ENCODE peak calls at places on chromosomes 6 and 20, in nine cellular contexts. D is fibroblast of the aortic adventitia; R is NB4; O is neural progenitor cell; L is cardiac fibroblast; E is left ventricle myocardium inferior; B is A549; N is CD8-positive, alpha-beta T cell; C is astrocyte of the cerebellum. Z is an unnamed sample.

GRCh38 chr6:27127874-27128795 is 119.4 kb upstream of the PRSS16 start:
- DNase-seq in D (no peak), R (no peak), O (no peak), L (no peak), E (no peak), B (no peak), N (no peak), C (no peak), Z (no peak)

GRCh38 chr20:4170621-4171537 is 155.5 kb upstream of the RNF24 start:
- DNase-seq in D (no peak), R (no peak), O (peak; percentile 55), L (peak; percentile 43), E (no peak), B (no peak), N (no peak), C (no peak), Z (no peak)

GRCh38 chr6:112485140-112485539 is 138.0 kb downstream of the RFPL4B start:
- DNase-seq in D (peak; percentile 20), R (no peak), O (no peak), L (no peak), E (no peak), B (no peak), N (no peak), C (no peak), Z (no peak)

GRCh38 chr6:25070547-25071366 is 135.0 kb upstream of the RIPOR2 start:
- DNase-seq in D (peak; percentile 85), R (peak; percentile 87), O (peak; percentile 87), L (peak; percentile 90), E (peak; percentile 58), B (peak; percentile 35), N (peak; percentile 68), C (peak; percentile 81), Z (peak; percentile 34)

GRCh38 chr6:50452001-50452400 is 261.3 kb upstream of the TFAP2D start:
- DNase-seq in D (no peak), R (no peak), O (no peak), L (no peak), E (no peak), B (no peak), N (no peak), C (no peak), Z (no peak)

GRCh38 chr6:154606457-154606856 is 96.0 kb upstream of the CNKSR3 start:
- DNase-seq in D (no peak), R (peak; percentile 16), O (no peak), L (no peak), E (no peak), B (no peak), N (no peak), C (no peak), Z (no peak)

GRCh38 chr20:36339646-36340592 is 33.8 kb downstream of the DLGAP4 start:
- DNase-seq in D (no peak), R (no peak), O (no peak), L (no peak), E (no peak), B (no peak), N (no peak), C (no peak), Z (no peak)

GRCh38 chr20:25278636-25279361 is 30.9 kb downstream of the PYGB start:
- DNase-seq in D (no peak), R (no peak), O (no peak), L (no peak), E (peak; percentile 8), B (no peak), N (no peak), C (no peak), Z (no peak)

GRCh38 chr6:165594584-165595333 is 68.3 kb downstream of the PDE10A start:
- DNase-seq in D (no peak), R (no peak), O (no peak), L (no peak), E (no peak), B (no peak), N (no peak), C (no peak), Z (no peak)

GRCh38 chr6:115613488-115613887 is 447.2 kb downstream of the FRK start:
- DNase-seq in D (peak; percentile 64), R (no peak), O (no peak), L (peak; percentile 53), E (no peak), B (no peak), N (no peak), C (peak; percentile 96), Z (peak; percentile 82)

GRCh38 chr6:120584111-120584760 is 750.0 kb downstream of the TBC1D32 start:
- DNase-seq in D (no peak), R (no peak), O (peak; percentile 37), L (no peak), E (no peak), B (no peak), N (no peak), C (no peak), Z (no peak)

GRCh38 chr6:125968493-125968892 is 11.9 kb downstream of the HINT3 start:
- DNase-seq in D (no peak), R (no peak), O (no peak), L (no peak), E (no peak), B (no peak), N (no peak), C (no peak), Z (no peak)

GRCh38 chr6:125979101-125979500 is 7.2 kb upstream of the TRMT11 start:
- DNase-seq in D (no peak), R (no peak), O (no peak), L (no peak), E (no peak), B (no peak), N (no peak), C (no peak), Z (no peak)

GRCh38 chr6:125970760-125971159 is 14.2 kb downstream of the HINT3 start:
- DNase-seq in D (no peak), R (no peak), O (no peak), L (no peak), E (no peak), B (no peak), N (no peak), C (no peak), Z (no peak)

GRCh38 chr6:125974214-125974866 is 12.0 kb upstream of the TRMT11 start:
- DNase-seq in D (peak; percentile 86), R (peak; percentile 75), O (peak; percentile 34), L (peak; percentile 83), E (no peak), B (peak; percentile 19), N (no peak), C (peak; percentile 43), Z (no peak)
- TF ChIP-seq CTCF in D (peak; percentile 46), R (peak; percentile 29), O (peak; percentile 62), L (peak; percentile 40), E (peak; percentile 68), B (peak; percentile 72), N (peak; percentile 69), C (peak; percentile 8), Z (peak; percentile 46)

GRCh38 chr6:77462359-77463307 is 658 bp downstream of the HTR1B start:
- DNase-seq in D (no peak), R (no peak), O (peak; percentile 58), L (peak; percentile 62), E (no peak), B (no peak), N (no peak), C (no peak), Z (no peak)
- H3K4me3 ChIP-seq in D (no peak overlapping the region), R (no peak overlapping the region), O (peak overlapping the region; percentile 72), L (peak overlapping the region; percentile 64), E (peak overlapping the region; percentile 66), B (peak overlapping the region; percentile 40), N (no peak overlapping the region), C (peak overlapping the region; percentile 52), Z (peak overlapping the region; percentile 45)

GRCh38 chr6:32195902-32196681 is 3.6 kb upstream of the GPSM3 start:
- DNase-seq in D (peak; percentile 81), R (peak; percentile 91), O (peak; percentile 93), L (peak; percentile 95), E (peak; percentile 92), B (peak; percentile 53), N (peak; percentile 54), C (peak; percentile 58), Z (peak; percentile 84)
- TF ChIP-seq CTCF in D (no peak), R (no peak), O (no peak), L (no peak), E (no peak), B (no peak), N (no peak), C (no peak), Z (no peak)

DNA sequence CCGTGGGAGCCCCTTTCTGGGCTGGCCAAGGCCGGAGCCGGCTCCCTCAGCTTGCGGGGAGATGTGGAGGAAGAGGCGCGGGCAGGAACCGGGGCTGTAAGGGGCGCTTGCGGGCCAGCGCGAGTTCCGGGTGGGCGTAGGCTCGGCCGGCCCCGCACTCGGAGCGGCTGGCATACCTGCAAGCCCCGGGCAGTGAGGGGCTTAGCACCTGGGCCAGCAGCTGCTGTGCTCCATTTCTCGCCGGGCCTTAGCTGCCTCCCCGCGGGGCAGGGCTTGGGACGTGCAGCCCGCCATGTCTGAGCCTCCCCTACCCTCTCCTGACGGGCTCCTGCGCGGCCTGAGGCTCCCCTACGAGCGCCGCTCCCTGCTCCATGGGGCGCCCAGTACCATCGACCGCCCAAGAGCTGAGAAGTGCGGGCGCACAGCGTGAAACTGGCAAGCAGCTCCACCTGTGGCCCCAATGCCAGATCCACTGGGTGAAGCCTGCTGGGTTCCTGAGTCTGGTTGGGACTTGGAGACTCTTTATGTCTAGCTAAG is 82.8 kb upstream of the E2F3 start:
- DNase-seq in D (no peak), R (no peak), O (no peak), L (no peak), E (no peak), B (no peak), N (no peak), C (no peak), Z (no peak)
- H3K4me3 ChIP-seq in D (no peak overlapping the region), R (peak overlapping the region; percentile 58), O (no peak overlapping the region), L (no peak overlapping the region), E (no peak overlapping the region), B (no peak overlapping the region), N (no peak overlapping the region), C (no peak overlapping the region), Z (no peak overlapping the region)

GRCh38 chr6:86192123-86192522 is 549.4 kb upstream of the SYNCRIP start:
- DNase-seq in D (peak; percentile 1), R (peak; percentile 43), O (peak; percentile 31), L (peak; percentile 12), E (no peak), B (no peak), N (no peak), C (no peak), Z (no peak)
- TF ChIP-seq CTCF in D (no peak), R (peak; percentile 42), O (peak; percentile 52), L (no peak), E (no peak), B (no peak), N (no peak), C (peak; percentile 4), Z (no peak)

Z was measured in retinal pigment epithelial cell.